ENCODE peak calls at places on chromosomes 6 and 20, in seven cellular contexts. One of them, this sample, is unnamed. For H3K27me3, the result is how much of the 10 kb centered on the place peaks cover.

GRCh38 chr20:23449400-23449799 is 3.3 kb downstream of the CST11 start:
- DNase-seq in psoas muscle: no peak
- DNase-seq in prostate gland: no peak
- DNase-seq in PC-9: no peak
- DNase-seq in pancreas: no peak
- DNase-seq in MM.1S: no peak
- DNase-seq in heart left ventricle: no peak
- DNase-seq in this sample: no peak

GRCh38 chr20:8408587-8409307 is 276.7 kb downstream of the PLCB1 start:
- DNase-seq in psoas muscle: no peak
- DNase-seq in prostate gland: no peak
- DNase-seq in PC-9: no peak
- DNase-seq in pancreas: no peak
- DNase-seq in MM.1S: peak
- DNase-seq in heart left ventricle: no peak
- DNase-seq in this sample: no peak

GRCh38 chr6:82083646-82084045 is 163.9 kb downstream of the IBTK start:
- DNase-seq in psoas muscle: no peak
- DNase-seq in prostate gland: no peak
- DNase-seq in PC-9: no peak
- DNase-seq in pancreas: no peak
- DNase-seq in MM.1S: no peak
- DNase-seq in heart left ventricle: no peak
- DNase-seq in this sample: no peak

GRCh38 chr6:158645064-158646022 is 800 bp upstream of the DYNLT1 start:
- DNase-seq in psoas muscle: no peak
- DNase-seq in prostate gland: no peak
- DNase-seq in PC-9: no peak
- DNase-seq in pancreas: no peak
- DNase-seq in MM.1S: peak
- DNase-seq in heart left ventricle: no peak
- DNase-seq in this sample: peak

GRCh38 chr6:106488494-106489369 is 128.2 kb downstream of the CRYBG1 start:
- DNase-seq in psoas muscle: no peak
- DNase-seq in prostate gland: no peak
- DNase-seq in PC-9: no peak
- DNase-seq in pancreas: peak
- DNase-seq in MM.1S: no peak
- DNase-seq in heart left ventricle: no peak
- DNase-seq in this sample: no peak

GRCh38 chr20:17822039-17822438 is 122.3 kb downstream of the BANF2 start:
- DNase-seq in psoas muscle: no peak
- DNase-seq in prostate gland: peak
- DNase-seq in PC-9: peak
- DNase-seq in pancreas: peak
- DNase-seq in MM.1S: peak
- DNase-seq in heart left ventricle: no peak
- DNase-seq in this sample: peak

GRCh38 chr20:58267389-58268215 is 39.1 kb upstream of the ANKRD60 start:
- DNase-seq in psoas muscle: no peak
- DNase-seq in prostate gland: no peak
- DNase-seq in PC-9: no peak
- DNase-seq in pancreas: no peak
- DNase-seq in MM.1S: peak
- DNase-seq in heart left ventricle: no peak
- DNase-seq in this sample: no peak

GRCh38 chr20:31966991-31967655 is 828 bp upstream of the XKR7 start:
- DNase-seq in psoas muscle: no peak
- DNase-seq in prostate gland: no peak
- DNase-seq in PC-9: no peak
- DNase-seq in pancreas: no peak
- DNase-seq in MM.1S: no peak
- DNase-seq in heart left ventricle: no peak
- DNase-seq in this sample: no peak

GRCh38 chr20:20547221-20547875 is 165.1 kb downstream of the RALGAPA2 start:
- DNase-seq in psoas muscle: no peak
- DNase-seq in prostate gland: no peak
- DNase-seq in PC-9: no peak
- DNase-seq in pancreas: no peak
- DNase-seq in MM.1S: no peak
- DNase-seq in heart left ventricle: no peak
- DNase-seq in this sample: no peak

GRCh38 chr6:25508051-25508450 is 144.0 kb upstream of the SCGN start:
- DNase-seq in psoas muscle: no peak
- DNase-seq in prostate gland: no peak
- DNase-seq in PC-9: no peak
- DNase-seq in pancreas: peak
- DNase-seq in MM.1S: no peak
- DNase-seq in heart left ventricle: no peak
- DNase-seq in this sample: no peak

GRCh38 chr20:11247943-11248475 is 574.2 kb upstream of the JAG1 start:
- DNase-seq in psoas muscle: no peak
- DNase-seq in prostate gland: no peak
- DNase-seq in PC-9: no peak
- DNase-seq in pancreas: no peak
- DNase-seq in MM.1S: no peak
- DNase-seq in heart left ventricle: no peak
- DNase-seq in this sample: no peak

GRCh38 chr6:21869085-21869771 is 275.7 kb downstream of the SOX4 start:
- DNase-seq in psoas muscle: no peak
- DNase-seq in prostate gland: no peak
- DNase-seq in PC-9: no peak
- DNase-seq in pancreas: no peak
- DNase-seq in MM.1S: no peak
- DNase-seq in heart left ventricle: no peak
- DNase-seq in this sample: no peak

GRCh38 chr6:85449388-85449817 is 480 bp upstream of the NT5E start:
- DNase-seq in psoas muscle: no peak
- DNase-seq in prostate gland: no peak
- DNase-seq in PC-9: no peak
- DNase-seq in pancreas: no peak
- DNase-seq in MM.1S: peak
- DNase-seq in heart left ventricle: peak
- DNase-seq in this sample: peak

GRCh38 chr20:41618807-41619294 is 674 bp upstream of the CHD6 start:
- DNase-seq in psoas muscle: no peak
- DNase-seq in prostate gland: peak
- DNase-seq in PC-9: no peak
- DNase-seq in pancreas: no peak
- DNase-seq in MM.1S: no peak
- DNase-seq in heart left ventricle: no peak
- DNase-seq in this sample: no peak

GRCh38 chr6:116221931-116222330 is 31.9 kb downstream of the TSPYL4 start:
- DNase-seq in psoas muscle: no peak
- DNase-seq in prostate gland: no peak
- DNase-seq in PC-9: no peak
- DNase-seq in pancreas: no peak
- DNase-seq in MM.1S: no peak
- DNase-seq in heart left ventricle: no peak
- DNase-seq in this sample: no peak

GRCh38 chr6:70371454-70372105 is 41.7 kb upstream of the FAM135A start:
- DNase-seq in psoas muscle: no peak
- DNase-seq in prostate gland: no peak
- DNase-seq in PC-9: no peak
- DNase-seq in pancreas: no peak
- DNase-seq in MM.1S: peak
- DNase-seq in heart left ventricle: no peak
- DNase-seq in this sample: no peak

GRCh38 chr6:18155864-18156396 is 708 bp downstream of the KDM1B start:
- DNase-seq in psoas muscle: peak
- DNase-seq in prostate gland: peak
- DNase-seq in PC-9: peak
- DNase-seq in pancreas: peak
- DNase-seq in MM.1S: peak
- DNase-seq in heart left ventricle: peak
- DNase-seq in this sample: peak

GRCh38 chr6:148819852-148820251 is 73.0 kb downstream of the UST start:
- DNase-seq in psoas muscle: no peak
- DNase-seq in prostate gland: no peak
- DNase-seq in PC-9: no peak
- DNase-seq in pancreas: no peak
- DNase-seq in MM.1S: no peak
- DNase-seq in heart left ventricle: no peak
- DNase-seq in this sample: no peak

GRCh38 chr20:49888341-49889244 is 26.7 kb downstream of the SPATA2 start:
- DNase-seq in psoas muscle: no peak
- DNase-seq in prostate gland: peak
- DNase-seq in PC-9: peak
- DNase-seq in pancreas: peak
- DNase-seq in MM.1S: peak
- DNase-seq in heart left ventricle: no peak
- DNase-seq in this sample: peak

GRCh38 chr6:125844989-125845388 is 54.2 kb downstream of the NCOA7 start:
- DNase-seq in psoas muscle: no peak
- DNase-seq in prostate gland: no peak
- DNase-seq in PC-9: no peak
- DNase-seq in pancreas: no peak
- DNase-seq in MM.1S: no peak
- DNase-seq in heart left ventricle: peak
- DNase-seq in this sample: no peak

GRCh38 chr20:35743693-35744491 is 1.8 kb upstream of the RBM39 start:
- DNase-seq in psoas muscle: no peak
- DNase-seq in prostate gland: no peak
- DNase-seq in PC-9: no peak
- DNase-seq in pancreas: no peak
- DNase-seq in MM.1S: peak
- DNase-seq in heart left ventricle: no peak
- DNase-seq in this sample: no peak

GRCh38 chr6:165599596-165600487 is 63.2 kb downstream of the PDE10A start:
- DNase-seq in psoas muscle: no peak
- DNase-seq in prostate gland: no peak
- DNase-seq in PC-9: no peak
- DNase-seq in pancreas: no peak
- DNase-seq in MM.1S: no peak
- DNase-seq in heart left ventricle: no peak
- DNase-seq in this sample: no peak
- H3K27me3 ChIP-seq in psoas muscle: under half
- H3K27me3 ChIP-seq in prostate gland: under half
- H3K27me3 ChIP-seq in PC-9: under half
- H3K27me3 ChIP-seq in pancreas: under half
- H3K27me3 ChIP-seq in MM.1S: under half
- H3K27me3 ChIP-seq in heart left ventricle: under half
- H3K27me3 ChIP-seq in this sample: under half

GRCh38 chr6:7770111-7770510 is 44.2 kb downstream of the BMP6 start:
- DNase-seq in psoas muscle: no peak
- DNase-seq in prostate gland: no peak
- DNase-seq in PC-9: no peak
- DNase-seq in pancreas: no peak
- DNase-seq in MM.1S: no peak
- DNase-seq in heart left ventricle: no peak
- DNase-seq in this sample: no peak

GRCh38 chr6:7773914-7774313 is 48.0 kb downstream of the BMP6 start:
- DNase-seq in psoas muscle: no peak
- DNase-seq in prostate gland: no peak
- DNase-seq in PC-9: no peak
- DNase-seq in pancreas: no peak
- DNase-seq in MM.1S: no peak
- DNase-seq in heart left ventricle: no peak
- DNase-seq in this sample: no peak

GRCh38 chr6:7773322-7773721 is 47.4 kb downstream of the BMP6 start:
- DNase-seq in psoas muscle: no peak
- DNase-seq in prostate gland: no peak
- DNase-seq in PC-9: no peak
- DNase-seq in pancreas: no peak
- DNase-seq in MM.1S: no peak
- DNase-seq in heart left ventricle: no peak
- DNase-seq in this sample: no peak

GRCh38 chr6:7769702-7770101 is 43.8 kb downstream of the BMP6 start:
- DNase-seq in psoas muscle: no peak
- DNase-seq in prostate gland: no peak
- DNase-seq in PC-9: no peak
- DNase-seq in pancreas: no peak
- DNase-seq in MM.1S: no peak
- DNase-seq in heart left ventricle: no peak
- DNase-seq in this sample: no peak

GRCh38 chr6:7770601-7771000 is 44.7 kb downstream of the BMP6 start:
- DNase-seq in psoas muscle: no peak
- DNase-seq in prostate gland: no peak
- DNase-seq in PC-9: no peak
- DNase-seq in pancreas: no peak
- DNase-seq in MM.1S: no peak
- DNase-seq in heart left ventricle: no peak
- DNase-seq in this sample: no peak
- TF ChIP-seq CTCF in psoas muscle: no peak
- TF ChIP-seq CTCF in prostate gland: no peak
- TF ChIP-seq CTCF in PC-9: no peak
- TF ChIP-seq CTCF in pancreas: no peak
- TF ChIP-seq CTCF in MM.1S: no peak
- TF ChIP-seq CTCF in heart left ventricle: no peak
- TF ChIP-seq CTCF in this sample: no peak

GRCh38 chr6:170297577-170298330 is 6.9 kb upstream of the DLL1 start:
- DNase-seq in psoas muscle: no peak
- DNase-seq in prostate gland: no peak
- DNase-seq in PC-9: no peak
- DNase-seq in pancreas: peak
- DNase-seq in MM.1S: no peak
- DNase-seq in heart left ventricle: no peak
- DNase-seq in this sample: no peak

GRCh38 chr6:170295519-170296422 is 4.9 kb upstream of the DLL1 start:
- DNase-seq in psoas muscle: no peak
- DNase-seq in prostate gland: peak
- DNase-seq in PC-9: no peak
- DNase-seq in pancreas: peak
- DNase-seq in MM.1S: peak
- DNase-seq in heart left ventricle: no peak
- DNase-seq in this sample: no peak

GRCh38 chr6:170296746-170297576 is 6.1 kb upstream of the DLL1 start:
- DNase-seq in psoas muscle: no peak
- DNase-seq in prostate gland: no peak
- DNase-seq in PC-9: no peak
- DNase-seq in pancreas: peak
- DNase-seq in MM.1S: no peak
- DNase-seq in heart left ventricle: no peak
- DNase-seq in this sample: no peak

GRCh38 chr6:170294813-170295518 is 4.1 kb upstream of the DLL1 start:
- DNase-seq in psoas muscle: no peak
- DNase-seq in prostate gland: no peak
- DNase-seq in PC-9: no peak
- DNase-seq in pancreas: no peak
- DNase-seq in MM.1S: no peak
- DNase-seq in heart left ventricle: no peak
- DNase-seq in this sample: no peak

DNA sequence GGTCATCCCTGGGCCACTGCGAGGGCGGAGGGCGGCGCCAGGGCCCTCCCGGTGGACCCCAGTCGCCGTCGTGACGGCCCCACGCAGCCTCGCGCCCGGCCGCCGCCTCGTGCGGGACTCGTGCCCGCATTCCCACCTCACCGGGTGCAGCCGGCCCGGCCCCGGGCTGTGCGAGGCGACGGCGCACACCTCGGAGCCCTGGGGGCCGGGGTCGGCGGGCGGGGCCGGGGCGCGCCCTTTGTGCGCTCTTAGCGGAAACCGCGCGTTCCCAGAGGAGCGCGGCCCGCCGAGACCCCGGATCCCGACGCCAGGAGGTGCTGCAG is 5.5 kb upstream of the DLL1 start:
- DNase-seq in psoas muscle: no peak
- DNase-seq in prostate gland: no peak
- DNase-seq in PC-9: no peak
- DNase-seq in pancreas: no peak
- DNase-seq in MM.1S: no peak
- DNase-seq in heart left ventricle: no peak
- DNase-seq in this sample: no peak
- H3K27me3 ChIP-seq in psoas muscle: under half
- H3K27me3 ChIP-seq in prostate gland: under half
- H3K27me3 ChIP-seq in PC-9: under half
- H3K27me3 ChIP-seq in pancreas: under half
- H3K27me3 ChIP-seq in MM.1S: half or more
- H3K27me3 ChIP-seq in heart left ventricle: half or more
- H3K27me3 ChIP-seq in this sample: under half

GRCh38 chr20:13898012-13898612 is 92.3 kb downstream of the SEL1L2 start:
- DNase-seq in psoas muscle: no peak
- DNase-seq in prostate gland: no peak
- DNase-seq in PC-9: no peak
- DNase-seq in pancreas: no peak
- DNase-seq in MM.1S: no peak
- DNase-seq in heart left ventricle: no peak
- DNase-seq in this sample: no peak
- TF ChIP-seq CTCF in psoas muscle: no peak
- TF ChIP-seq CTCF in prostate gland: no peak
- TF ChIP-seq CTCF in PC-9: peak
- TF ChIP-seq CTCF in pancreas: no peak
- TF ChIP-seq CTCF in MM.1S: peak
- TF ChIP-seq CTCF in heart left ventricle: no peak
- TF ChIP-seq CTCF in this sample: no peak